ENCODE peak calls at places on chromosome 18, in five cellular contexts. S, E, V, Y and J are unnamed samples.

GRCh38 chr18:32346667-32347066 is 124.0 kb downstream of the GAREM1 start:
- DNase-seq in Y (no peak), E (no peak), V (no peak), S (no peak), J (no peak)

GRCh38 chr18:58761241-58761969 is 90.1 kb downstream of the MALT1 start:
- DNase-seq in E (no peak), S (no peak), Y (no peak), V (no peak), J (no peak)

GRCh38 chr18:51391215-51391614 is 193.7 kb upstream of the MEX3C start:
- DNase-seq in Y (no peak), S (no peak), E (no peak), V (no peak), J (no peak)

GRCh38 chr18:29712785-29713184 is 1329.8 kb downstream of the DSC3 start:
- DNase-seq in E (no peak), Y (no peak), S (no peak), V (no peak), J (no peak)

GRCh38 chr18:48993586-48993985 is 42.8 kb upstream of the SMAD7 start:
- DNase-seq in V (no peak), Y (no peak), E (no peak), S (no peak), J (no peak)

GRCh38 chr18:74957588-74958224 is 251.2 kb downstream of the PTGR3 start:
- DNase-seq in Y (no peak), S (no peak), V (peak; percentile 24), E (no peak), J (peak; percentile 25)

GRCh38 chr18:72871091-72871490 is 3.3 kb upstream of the NETO1 start:
- DNase-seq in V (peak; percentile 18), E (no peak), S (no peak), Y (no peak), J (no peak)

GRCh38 chr18:74819433-74820059 is 221.9 kb downstream of the ZNF407 start:
- DNase-seq in Y (peak; percentile 22), V (no peak), S (no peak), E (peak; percentile 23), J (peak; percentile 4)

GRCh38 chr18:75204262-75204977 is 4.5 kb downstream of the PTGR3 start:
- DNase-seq in S (no peak), Y (peak; percentile 36), V (no peak), E (no peak), J (no peak)

GRCh38 chr18:8526316-8526715 is 82.9 kb upstream of the RAB12 start:
- DNase-seq in S (no peak), Y (no peak), E (peak; percentile 22), V (no peak), J (no peak)

GRCh38 chr18:50075772-50076171 is 119.2 kb downstream of the MYO5B start:
- DNase-seq in E (no peak), S (no peak), V (no peak), Y (no peak), J (no peak)

GRCh38 chr18:47912794-47913594 is 17.5 kb downstream of the SMAD2 start:
- DNase-seq in S (no peak), E (no peak), Y (no peak), V (no peak), J (no peak)

GRCh38 chr18:67651438-67651837 is 134.9 kb upstream of the DSEL start:
- DNase-seq in Y (no peak), S (no peak), E (no peak), V (no peak), J (no peak)

GRCh38 chr18:77344777-77345507 is 95.3 kb downstream of the GALR1 start:
- DNase-seq in V (no peak), E (no peak), S (no peak), Y (no peak), J (no peak)

GRCh38 chr18:31176531-31176930 is 13.9 kb upstream of the DSC1 start:
- DNase-seq in Y (no peak), V (no peak), E (no peak), S (no peak), J (no peak)

GRCh38 chr18:34595673-34596072 is 114.4 kb upstream of the DTNA start:
- DNase-seq in E (peak; percentile 13), V (peak; percentile 31), Y (no peak), S (no peak), J (peak; percentile 5)

GRCh38 chr18:12234451-12235190 is 19.5 kb upstream of the CIDEA start:
- DNase-seq in S (no peak), V (no peak), E (no peak), Y (no peak), J (no peak)

GRCh38 chr18:72206814-72207213 is 337.3 kb downstream of the CBLN2 start:
- DNase-seq in E (no peak), V (no peak), S (no peak), Y (no peak), J (peak; percentile 1)

GRCh38 chr18:9730786-9731185 is 22.7 kb downstream of the RAB31 start:
- DNase-seq in Y (no peak), S (no peak), V (no peak), E (no peak), J (no peak)

GRCh38 chr18:3510024-3510423 is 60.1 kb downstream of the TGIF1 start:
- DNase-seq in Y (no peak), S (no peak), V (no peak), E (no peak), J (no peak)

GRCh38 chr18:10736984-10737383 is 211.2 kb downstream of the NAPG start:
- DNase-seq in Y (no peak), V (no peak), E (peak; percentile 34), S (no peak), J (no peak)

GRCh38 chr18:2906522-2907458 is 60.0 kb downstream of the EMILIN2 start:
- DNase-seq in Y (peak; percentile 49), S (no peak), V (no peak), E (peak; percentile 66), J (peak; percentile 30)

GRCh38 chr18:31688601-31689000 is 4.2 kb upstream of the B4GALT6 start:
- DNase-seq in V (no peak), S (no peak), E (no peak), Y (no peak), J (no peak)

GRCh38 chr18:77057043-77057442 is 75.5 kb downstream of the MBP start:
- DNase-seq in Y (no peak), V (no peak), E (peak; percentile 69), S (no peak), J (peak; percentile 73)

GRCh38 chr18:2406544-2406943 is 164.8 kb downstream of the METTL4 start:
- DNase-seq in Y (no peak), E (no peak), V (no peak), S (no peak), J (no peak)

GRCh38 chr18:62505669-62506494 is 16.9 kb upstream of the ZCCHC2 start:
- DNase-seq in Y (no peak), V (no peak), S (no peak), E (peak; percentile 53), J (no peak)

GRCh38 chr18:8375269-8375668 is 234.0 kb upstream of the RAB12 start:
- DNase-seq in V (peak; percentile 41), Y (no peak), S (no peak), E (no peak), J (no peak)